ENCODE peak calls at places on chromosomes 5 and 9, in ten cellular contexts. C, K, T, L, H, R, N, F, W and E are unnamed samples.

GRCh38 chr9:98479967-98480847 is 224.8 kb upstream of the TBC1D2 start:
- DNase-seq in C (no peak), K (no peak), T (no peak), L (no peak), H (no peak), R (no peak), N (no peak), F (no peak), W (no peak), E (no peak)

GRCh38 chr9:129355641-129356040 is 177.6 kb upstream of the IER5L start:
- DNase-seq in C (no peak), K (no peak), T (no peak), L (no peak), H (no peak), R (no peak), N (no peak), F (no peak), W (no peak), E (no peak)

GRCh38 chr5:74993743-74994142 is 58.6 kb downstream of the GCNT4 start:
- DNase-seq in C (no peak), K (no peak), T (no peak), L (no peak), H (no peak), R (no peak), N (no peak), F (no peak), W (no peak), E (no peak)

GRCh38 chr9:92739346-92740014 is 25.2 kb downstream of the BICD2 start:
- DNase-seq in C (no peak), K (no peak), T (no peak), L (no peak), H (no peak), R (no peak), N (no peak), F (no peak), W (no peak), E (no peak)

GRCh38 chr9:28365020-28365640 is 791.8 kb upstream of the C9orf72 start:
- DNase-seq in C (no peak), K (peak; percentile 16), T (no peak), L (peak; percentile 57), H (no peak), R (peak; percentile 11), N (no peak), F (no peak), W (no peak), E (no peak)

GRCh38 chr5:78628260-78629024 is 20.1 kb downstream of the LHFPL2 start:
- DNase-seq in C (no peak), K (peak; percentile 26), T (no peak), L (peak; percentile 75), H (no peak), R (no peak), N (no peak), F (no peak), W (no peak), E (no peak)

GRCh38 chr9:113695901-113696300 is 180.2 kb upstream of the ZNF618 start:
- DNase-seq in C (no peak), K (no peak), T (no peak), L (no peak), H (no peak), R (no peak), N (no peak), F (no peak), W (no peak), E (no peak)

GRCh38 chr5:65801332-65801731 is 79.3 kb downstream of the NLN start:
- DNase-seq in C (no peak), K (no peak), T (no peak), L (no peak), H (peak; percentile 71), R (no peak), N (no peak), F (no peak), W (no peak), E (no peak)

GRCh38 chr9:86990276-86990675 is 43.0 kb upstream of the GAS1 start:
- DNase-seq in C (no peak), K (no peak), T (no peak), L (no peak), H (no peak), R (no peak), N (no peak), F (no peak), W (no peak), E (no peak)

GRCh38 chr5:153523196-153523595 is 32.7 kb downstream of the GRIA1 start:
- DNase-seq in C (no peak), K (no peak), T (no peak), L (no peak), H (peak; percentile 59), R (no peak), N (no peak), F (no peak), W (no peak), E (no peak)

GRCh38 chr5:134568761-134569725 is 43.6 kb downstream of the JADE2 start:
- DNase-seq in C (peak; percentile 83), K (peak; percentile 52), T (no peak), L (peak; percentile 19), H (no peak), R (no peak), N (peak; percentile 68), F (no peak), W (peak; percentile 51), E (no peak)

GRCh38 chr9:4679268-4680177 is at the start of gene CDC37L1:
- DNase-seq in C (peak; percentile 99), K (peak; percentile 97), T (peak; percentile 96), L (peak; percentile 99), H (peak; percentile 92), R (peak; percentile 94), N (peak; percentile 99), F (peak; percentile 94), W (peak; percentile 97), E (peak; percentile 99)

GRCh38 chr9:113237026-113237425 is 15.7 kb downstream of the SLC31A1 start:
- DNase-seq in C (no peak), K (peak; percentile 18), T (no peak), L (no peak), H (no peak), R (no peak), N (no peak), F (no peak), W (no peak), E (no peak)

GRCh38 chr5:125874057-125874456 is 549.2 kb upstream of the GRAMD2B start:
- DNase-seq in C (no peak), K (no peak), T (no peak), L (no peak), H (no peak), R (no peak), N (no peak), F (no peak), W (no peak), E (no peak)

GRCh38 chr9:133489253-133490190 is 10.6 kb upstream of the SLC2A6 start:
- DNase-seq in C (no peak), K (no peak), T (no peak), L (no peak), H (no peak), R (no peak), N (no peak), F (no peak), W (no peak), E (no peak)

GRCh38 chr9:114288233-114289051 is 34.5 kb upstream of the ORM1 start:
- DNase-seq in C (no peak), K (no peak), T (no peak), L (peak; percentile 83), H (peak; percentile 72), R (peak; percentile 60), N (peak; percentile 7), F (no peak), W (no peak), E (no peak)